ENCODE peak calls at places on chromosome 10, in ten cellular contexts. S is occipital lobe; M is tibial artery; V is ovary; E is left colon; O is activated gamma-delta T cell treated with anti-CD3 and anti-CD28 coated beads, Interleukin-2, amount 50 U/mL, for 16 hours; T is stimulated activated CD4-positive, alpha-beta T cell treated with anti-CD3 and anti-CD28 coated beads, Interleukin-2, amount 100 ng/mL, for 48 hours; J is anterior cingulate cortex; B is thoracic aorta; P is activated T-helper 2 cell treated with anti-CD3 and anti-CD28 coated beads, Interferon-gamma antibody, Interleukin-2, Interleukin-4, amounts not matched to agents 10 μg/mL and 5 μg/mL and 100 μg/mL, durations not matched to agents 14 hours and 24 hours and 36 hours. C is an unnamed sample.

GRCh38 chr10:12077580-12078180 is 8.9 kb downstream of the DHTKD1 start:
- DNase-seq in S (no peak), M (no peak), V (no peak), E (no peak), O (no peak), T (no peak), J (no peak), B (no peak), P (no peak), C (no peak)

GRCh38 chr10:57579926-57580325 is 687.8 kb downstream of the IPMK start:
- DNase-seq in S (no peak), M (no peak), V (no peak), E (no peak), O (no peak), T (no peak), J (no peak), B (no peak), P (no peak), C (no peak)

GRCh38 chr10:108787932-108788331 is 1135.4 kb downstream of the XPNPEP1 start:
- DNase-seq in S (no peak), M (no peak), V (no peak), E (no peak), O (no peak), T (no peak), J (no peak), B (no peak), P (no peak), C (no peak)

GRCh38 chr10:14583252-14583651 is 191.4 kb downstream of the FAM107B start:
- DNase-seq in S (no peak), M (no peak), V (no peak), E (peak), O (peak), T (peak), J (no peak), B (no peak), P (peak), C (no peak)

GRCh38 chr10:110410329-110411046 is 87.2 kb upstream of the DUSP5 start:
- DNase-seq in S (no peak), M (no peak), V (no peak), E (peak), O (no peak), T (no peak), J (no peak), B (no peak), P (no peak), C (no peak)

GRCh38 chr10:88270871-88271713 is 312.0 kb downstream of the RNLS start:
- DNase-seq in S (no peak), M (no peak), V (peak), E (no peak), O (peak), T (peak), J (no peak), B (no peak), P (peak), C (no peak)

GRCh38 chr10:122864901-122865300 is 14.5 kb downstream of the FAM24B start:
- DNase-seq in S (no peak), M (no peak), V (no peak), E (no peak), O (no peak), T (no peak), J (no peak), B (no peak), P (no peak), C (no peak)

GRCh38 chr10:29691564-29692064 is 56.8 kb upstream of the SVIL start:
- DNase-seq in S (no peak), M (no peak), V (no peak), E (no peak), O (no peak), T (no peak), J (no peak), B (no peak), P (no peak), C (no peak)

GRCh38 chr10:3935933-3936359 is 150.9 kb upstream of the KLF6 start:
- DNase-seq in S (no peak), M (no peak), V (no peak), E (peak), O (no peak), T (no peak), J (no peak), B (no peak), P (no peak), C (no peak)

GRCh38 chr10:130002606-130003005 is 38.5 kb upstream of the EBF3 start:
- DNase-seq in S (no peak), M (no peak), V (no peak), E (no peak), O (no peak), T (no peak), J (no peak), B (no peak), P (no peak), C (no peak)

GRCh38 chr10:128602183-128602582 is 476.0 kb upstream of the MKI67 start:
- DNase-seq in S (no peak), M (no peak), V (no peak), E (peak), O (no peak), T (no peak), J (no peak), B (no peak), P (no peak), C (no peak)

GRCh38 chr10:22603581-22603980 is 110.8 kb downstream of the PIP4K2A start:
- DNase-seq in S (no peak), M (no peak), V (no peak), E (no peak), O (no peak), T (no peak), J (no peak), B (no peak), P (no peak), C (no peak)

GRCh38 chr10:49117366-49117905 is 2.1 kb upstream of the VSTM4 start:
- DNase-seq in S (no peak), M (no peak), V (no peak), E (no peak), O (no peak), T (no peak), J (no peak), B (no peak), P (no peak), C (no peak)

GRCh38 chr10:90856261-90856660 is 1.6 kb downstream of the HTR7 start:
- DNase-seq in S (no peak), M (no peak), V (no peak), E (no peak), O (no peak), T (no peak), J (no peak), B (no peak), P (no peak), C (no peak)

GRCh38 chr10:102775973-102776669 is 32.4 kb downstream of the WBP1L start:
- DNase-seq in S (peak), M (peak), V (peak), E (peak), O (no peak), T (no peak), J (peak), B (peak), P (no peak), C (peak)

GRCh38 chr10:24277771-24278518 is 69.0 kb downstream of the KIAA1217 start:
- DNase-seq in S (no peak), M (no peak), V (no peak), E (no peak), O (no peak), T (no peak), J (no peak), B (no peak), P (no peak), C (no peak)

C was measured in dorsolateral prefrontal cortex.